ENCODE peak calls at places on chromosome 13, in five cellular contexts. V is CD8-positive, alpha-beta T cell; Z is astrocyte of the spinal cord; B is adipocyte; H is AG04450. W is an unnamed sample.

GRCh38 chr13:96996886-96997285 is 2.6 kb upstream of the OXGR1 start:
- DNase-seq in V (no peak), Z (no peak), B (no peak), H (no peak), W (no peak)

GRCh38 chr13:113551081-113552000 is 33.2 kb upstream of the TFDP1 start:
- DNase-seq in V (no peak), Z (no peak), B (no peak), H (no peak), W (no peak)

GRCh38 chr13:35388979-35389378 is 87.5 kb downstream of the MAB21L1 start:
- DNase-seq in V (no peak), Z (peak), B (peak), H (no peak), W (no peak)

GRCh38 chr13:111171629-111172028 is 56.5 kb downstream of the ARHGEF7 start:
- DNase-seq in V (no peak), Z (no peak), B (no peak), H (no peak), W (no peak)

GRCh38 chr13:50080158-50080855 is 65.1 kb downstream of the KCNRG start:
- DNase-seq in V (no peak), Z (peak), B (peak), H (no peak), W (no peak)

GRCh38 chr13:92017737-92018136 is 619.3 kb downstream of the GPC5 start:
- DNase-seq in V (no peak), Z (no peak), B (no peak), H (no peak), W (no peak)

GRCh38 chr13:67549331-67549730 is 319.2 kb upstream of the PCDH9 start:
- DNase-seq in V (no peak), Z (peak), B (peak), H (peak), W (no peak)

GRCh38 chr13:30052127-30052526 is 201.7 kb upstream of the UBL3 start:
- DNase-seq in V (no peak), Z (no peak), B (no peak), H (no peak), W (no peak)

GRCh38 chr13:59236979-59237378 is 926.7 kb downstream of the DIAPH3 start:
- DNase-seq in V (no peak), Z (no peak), B (no peak), H (no peak), W (no peak)

GRCh38 chr13:100273576-100273975 is 184.7 kb downstream of the PCCA start:
- DNase-seq in V (no peak), Z (no peak), B (no peak), H (no peak), W (no peak)

GRCh38 chr13:85314686-85315085 is 484.5 kb downstream of the SLITRK6 start:
- DNase-seq in V (no peak), Z (no peak), B (no peak), H (no peak), W (no peak)

GRCh38 chr13:63455938-63456337 is 2040.3 kb upstream of the PCDH20 start:
- DNase-seq in V (no peak), Z (no peak), B (no peak), H (no peak), W (no peak)

GRCh38 chr13:112062047-112062618 is 4.8 kb upstream of the SOX1 start:
- DNase-seq in V (no peak), Z (no peak), B (no peak), H (no peak), W (no peak)

GRCh38 chr13:113367771-113368170 is 3.8 kb upstream of the GRTP1 start:
- DNase-seq in V (no peak), Z (no peak), B (no peak), H (no peak), W (no peak)

GRCh38 chr13:32538234-32538620 is 368 bp downstream of the N4BP2L2 start:
- DNase-seq in V (no peak), Z (no peak), B (peak), H (no peak), W (no peak)

GRCh38 chr13:50845211-50845610 is 1.7 kb upstream of the DLEU7 start:
- DNase-seq in V (no peak), Z (peak), B (peak), H (no peak), W (no peak)

GRCh38 chr13:33514362-33514761 is 228.8 kb upstream of the STARD13 start:
- DNase-seq in V (no peak), Z (no peak), B (no peak), H (no peak), W (no peak)

GRCh38 chr13:37657134-37657533 is 58.6 kb upstream of the POSTN start:
- DNase-seq in V (no peak), Z (peak), B (peak), H (no peak), W (peak)

GRCh38 chr13:94351292-94352000 is 128.0 kb downstream of the DCT start:
- DNase-seq in V (no peak), Z (peak), B (peak), H (peak), W (no peak)

GRCh38 chr13:43006893-43007631 is 15.0 kb upstream of the EPSTI1 start:
- DNase-seq in V (no peak), Z (peak), B (peak), H (no peak), W (no peak)

GRCh38 chr13:23378009-23378632 is 55.4 kb downstream of the SACS start:
- DNase-seq in V (no peak), Z (peak), B (peak), H (peak), W (peak)

GRCh38 chr13:28658539-28658795 is 463 bp upstream of the POMP start:
- DNase-seq in V (no peak), Z (no peak), B (no peak), H (no peak), W (no peak)

GRCh38 chr13:101709952-101710351 is 257.5 kb downstream of the ITGBL1 start:
- DNase-seq in V (no peak), Z (no peak), B (no peak), H (no peak), W (no peak)

GRCh38 chr13:38803566-38803965 is 116.7 kb downstream of the FREM2 start:
- DNase-seq in V (no peak), Z (no peak), B (no peak), H (no peak), W (no peak)
- H3K4me3 ChIP-seq in V (no peak), Z (no peak), B (no peak), H (no peak), W (no peak)

GRCh38 chr13:36431204-36432105 is 840 bp upstream of the CCNA1 start:
- DNase-seq in V (no peak), Z (no peak), B (peak), H (no peak), W (no peak)
- H3K4me3 ChIP-seq in V (no peak), Z (peak), B (peak), H (peak), W (peak)

GRCh38 chr13:25372275-25373081 is 704 bp downstream of the ATP8A2 start:
- DNase-seq in V (no peak), Z (no peak), B (peak), H (no peak), W (no peak)
- H3K4me3 ChIP-seq in V (no peak), Z (peak), B (no peak), H (peak), W (peak)

GRCh38 chr13:106241974-106242373 is 293.5 kb downstream of the EFNB2 start:
- DNase-seq in V (no peak), Z (no peak), B (peak), H (no peak), W (no peak)

GRCh38 chr13:106242554-106242953 is 292.9 kb downstream of the EFNB2 start:
- DNase-seq in V (no peak), Z (no peak), B (no peak), H (no peak), W (no peak)

GRCh38 chr13:106246237-106246636 is 289.2 kb downstream of the EFNB2 start:
- DNase-seq in V (no peak), Z (peak), B (no peak), H (no peak), W (no peak)

GRCh38 chr13:106243011-106243410 is 292.5 kb downstream of the EFNB2 start:
- DNase-seq in V (no peak), Z (no peak), B (no peak), H (no peak), W (no peak)

GRCh38 chr13:106246817-106247216 is 288.6 kb downstream of the EFNB2 start:
- DNase-seq in V (no peak), Z (no peak), B (no peak), H (no peak), W (no peak)
- H3K4me3 ChIP-seq in V (no peak), Z (no peak), B (no peak), H (no peak), W (no peak)

GRCh38 chr13:110138700-110139036 is 168.3 kb downstream of the COL4A1 start:
- DNase-seq in V (no peak), Z (no peak), B (no peak), H (no peak), W (no peak)

GRCh38 chr13:110135977-110136597 is 170.9 kb downstream of the COL4A1 start:
- DNase-seq in V (no peak), Z (no peak), B (no peak), H (no peak), W (no peak)

GRCh38 chr13:110137677-110138008 is 169.3 kb downstream of the COL4A1 start:
- DNase-seq in V (no peak), Z (no peak), B (peak), H (no peak), W (no peak)

GRCh38 chr13:110138009-110138699 is 168.8 kb downstream of the COL4A1 start:
- DNase-seq in V (peak), Z (peak), B (peak), H (no peak), W (no peak)

DNA sequence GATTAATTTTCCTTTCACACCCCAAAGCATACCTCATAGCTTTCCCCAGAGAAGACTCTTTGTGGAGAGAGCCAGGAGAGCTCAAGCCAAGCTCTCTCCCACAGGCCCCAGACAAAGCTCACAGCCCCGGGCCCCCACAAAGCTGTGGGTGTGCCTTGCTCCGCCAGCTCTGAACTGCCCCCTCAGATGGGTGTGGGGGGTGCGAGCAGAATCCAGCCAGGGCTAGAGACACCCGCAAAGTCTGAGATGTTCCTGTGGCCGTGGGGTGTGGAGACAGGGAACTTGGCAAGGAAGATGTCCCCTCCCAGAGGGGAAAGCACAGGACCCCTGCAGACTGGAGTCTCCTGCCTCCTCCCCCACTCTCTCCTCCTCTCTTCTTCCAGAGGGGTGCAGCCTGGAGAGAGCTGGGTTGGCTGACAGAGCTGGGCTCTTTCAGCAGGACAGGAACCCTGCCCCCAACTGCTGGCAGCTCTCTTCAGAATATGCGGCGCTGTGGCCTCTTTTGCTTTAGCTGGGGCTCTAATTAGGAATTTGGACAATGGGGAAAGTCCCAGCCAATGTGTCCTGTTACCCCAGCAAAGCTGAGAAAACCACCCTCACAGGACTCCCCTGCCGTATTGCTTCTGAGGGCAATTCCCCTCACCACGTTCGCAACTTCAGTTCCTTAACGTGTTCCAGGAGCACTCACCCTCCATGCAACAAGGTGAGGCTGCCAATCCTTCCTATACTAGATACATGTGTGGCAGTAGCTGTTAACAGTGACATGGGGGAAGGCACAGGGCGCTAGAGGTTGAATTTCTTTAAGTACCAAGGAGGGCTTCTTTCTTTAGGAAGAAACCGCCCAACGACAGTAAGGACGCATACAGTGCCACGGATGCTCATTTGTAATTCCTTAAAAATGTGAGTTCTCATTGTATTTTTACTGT is 170.0 kb downstream of the COL4A1 start:
- DNase-seq in V (no peak), Z (no peak), B (no peak), H (no peak), W (no peak)
- H3K4me3 ChIP-seq in V (no peak), Z (no peak), B (no peak), H (no peak), W (no peak)

DNA sequence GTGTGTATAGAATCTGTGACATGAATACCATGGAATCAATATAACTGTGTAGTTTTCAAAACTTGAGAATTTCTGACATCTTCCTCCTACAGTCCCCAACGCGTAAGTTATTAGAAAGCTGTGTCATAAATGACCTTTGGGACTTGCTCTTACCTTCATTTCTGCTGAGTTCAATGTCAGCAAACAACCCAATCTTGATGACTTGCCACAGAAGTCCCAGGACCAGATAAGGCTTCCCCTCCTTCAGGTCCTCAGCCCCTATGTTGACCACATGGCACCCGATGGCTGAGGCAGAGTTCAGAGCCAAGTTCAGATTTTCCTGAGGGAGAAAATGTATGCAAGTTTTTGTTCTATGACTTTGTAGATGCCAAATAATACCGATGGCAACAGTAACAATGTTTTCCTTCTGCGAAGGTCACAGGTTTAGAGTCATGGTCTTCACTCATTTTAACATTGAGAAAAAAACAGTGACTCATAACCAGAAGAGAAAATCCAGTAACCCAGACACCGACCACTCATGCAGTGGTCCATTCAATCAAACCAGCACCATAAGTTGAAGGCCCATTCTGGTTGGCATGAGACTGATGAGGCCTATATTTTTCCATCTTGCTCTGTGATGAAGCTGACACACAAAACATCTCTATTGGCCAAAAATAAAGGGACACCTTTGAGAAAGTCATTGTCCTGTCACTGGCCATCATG is 29.2 kb downstream of the LCP1 start:
- DNase-seq in V (no peak), Z (no peak), B (no peak), H (no peak), W (no peak)
- H3K4me3 ChIP-seq in V (no peak), Z (no peak), B (no peak), H (no peak), W (no peak)

GRCh38 chr13:52847682-52848432 is 583 bp downstream of the PCDH8 start:
- DNase-seq in V (no peak), Z (no peak), B (no peak), H (no peak), W (no peak)
- H3K4me3 ChIP-seq in V (no peak), Z (no peak), B (no peak), H (no peak), W (no peak)

GRCh38 chr13:82693607-82694006 is 1188.7 kb downstream of the SLITRK1 start:
- DNase-seq in V (no peak), Z (no peak), B (no peak), H (no peak), W (no peak)

GRCh38 chr13:82688400-82688999 is 1193.8 kb downstream of the SLITRK1 start:
- DNase-seq in V (no peak), Z (peak), B (peak), H (no peak), W (no peak)
- H3K4me3 ChIP-seq in V (peak), Z (no peak), B (peak), H (peak), W (peak)

DNA sequence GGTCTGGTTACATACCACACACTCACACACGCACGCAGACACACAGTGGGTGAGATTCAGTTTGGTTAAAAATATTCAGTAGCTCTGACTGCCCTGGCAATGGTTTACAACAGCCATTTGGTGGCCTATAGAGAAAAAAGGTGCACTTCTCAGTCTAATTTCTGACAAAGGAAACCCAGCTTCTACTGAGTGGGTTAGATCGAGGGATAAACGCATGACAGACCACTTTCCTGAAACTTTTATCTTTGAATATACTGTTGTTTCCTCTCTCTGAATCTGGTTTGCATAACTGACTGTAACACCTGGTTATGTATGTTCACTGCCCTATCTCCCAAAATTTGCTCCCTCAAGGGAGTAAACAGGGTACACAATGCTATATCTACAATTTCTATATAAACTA is 2.4 kb downstream of the LIG4 start:
- DNase-seq in V (no peak), Z (no peak), B (no peak), H (no peak), W (no peak)
- H3K4me3 ChIP-seq in V (no peak), Z (no peak), B (no peak), H (no peak), W (no peak)

W was measured in BJ.